ENCODE peak calls at places on chromosomes 16 and 17, in eight cellular contexts. One of them, this sample, is unnamed.

GRCh38 chr17:27473748-27474609 is 17.7 kb downstream of the KSR1 start:
- DNase-seq in psoas muscle: no peak
- DNase-seq in stimulated activated naive CD4-positive, alpha-beta T cell: no peak
- DNase-seq in Daoy: peak
- DNase-seq in ELR: no peak
- DNase-seq in T-helper 9 cell: peak
- DNase-seq in bronchial epithelial cell: no peak
- DNase-seq in stimulated activated CD8-positive, alpha-beta memory T cell treated with anti-CD3 and anti-CD28 coated beads, Interleukin-2, amount 100 ng/mL, for 48 hours: peak
- DNase-seq in this sample: no peak

GRCh38 chr16:12024429-12024828 is 47.9 kb downstream of the SNX29 start:
- DNase-seq in psoas muscle: no peak
- DNase-seq in stimulated activated naive CD4-positive, alpha-beta T cell: no peak
- DNase-seq in Daoy: no peak
- DNase-seq in ELR: no peak
- DNase-seq in T-helper 9 cell: no peak
- DNase-seq in bronchial epithelial cell: no peak
- DNase-seq in stimulated activated CD8-positive, alpha-beta memory T cell treated with anti-CD3 and anti-CD28 coated beads, Interleukin-2, amount 100 ng/mL, for 48 hours: no peak
- DNase-seq in this sample: no peak

GRCh38 chr17:29710891-29711418 is 88.2 kb upstream of the CORO6 start:
- DNase-seq in psoas muscle: no peak
- DNase-seq in stimulated activated naive CD4-positive, alpha-beta T cell: no peak
- DNase-seq in Daoy: peak
- DNase-seq in ELR: peak
- DNase-seq in T-helper 9 cell: no peak
- DNase-seq in bronchial epithelial cell: peak
- DNase-seq in stimulated activated CD8-positive, alpha-beta memory T cell treated with anti-CD3 and anti-CD28 coated beads, Interleukin-2, amount 100 ng/mL, for 48 hours: no peak
- DNase-seq in this sample: no peak

GRCh38 chr17:80837711-80838110 is 153.9 kb upstream of the CHMP6 start:
- DNase-seq in psoas muscle: peak
- DNase-seq in stimulated activated naive CD4-positive, alpha-beta T cell: no peak
- DNase-seq in Daoy: no peak
- DNase-seq in ELR: no peak
- DNase-seq in T-helper 9 cell: no peak
- DNase-seq in bronchial epithelial cell: no peak
- DNase-seq in stimulated activated CD8-positive, alpha-beta memory T cell treated with anti-CD3 and anti-CD28 coated beads, Interleukin-2, amount 100 ng/mL, for 48 hours: no peak
- DNase-seq in this sample: no peak

GRCh38 chr17:55238931-55239297 is 25.8 kb upstream of the HLF start:
- DNase-seq in psoas muscle: no peak
- DNase-seq in stimulated activated naive CD4-positive, alpha-beta T cell: no peak
- DNase-seq in Daoy: peak
- DNase-seq in ELR: peak
- DNase-seq in T-helper 9 cell: peak
- DNase-seq in bronchial epithelial cell: no peak
- DNase-seq in stimulated activated CD8-positive, alpha-beta memory T cell treated with anti-CD3 and anti-CD28 coated beads, Interleukin-2, amount 100 ng/mL, for 48 hours: no peak
- DNase-seq in this sample: peak

GRCh38 chr17:16384557-16384956 is 3.7 kb downstream of the UBB start:
- DNase-seq in psoas muscle: no peak
- DNase-seq in stimulated activated naive CD4-positive, alpha-beta T cell: no peak
- DNase-seq in Daoy: no peak
- DNase-seq in ELR: no peak
- DNase-seq in T-helper 9 cell: no peak
- DNase-seq in bronchial epithelial cell: no peak
- DNase-seq in stimulated activated CD8-positive, alpha-beta memory T cell treated with anti-CD3 and anti-CD28 coated beads, Interleukin-2, amount 100 ng/mL, for 48 hours: no peak
- DNase-seq in this sample: no peak

GRCh38 chr16:54098247-54098646 is 188.3 kb downstream of the IRX3 start:
- DNase-seq in psoas muscle: no peak
- DNase-seq in stimulated activated naive CD4-positive, alpha-beta T cell: no peak
- DNase-seq in Daoy: no peak
- DNase-seq in ELR: no peak
- DNase-seq in T-helper 9 cell: no peak
- DNase-seq in bronchial epithelial cell: no peak
- DNase-seq in stimulated activated CD8-positive, alpha-beta memory T cell treated with anti-CD3 and anti-CD28 coated beads, Interleukin-2, amount 100 ng/mL, for 48 hours: no peak
- DNase-seq in this sample: no peak

GRCh38 chr17:40025991-40026815 is 11.0 kb downstream of the CSF3 start:
- DNase-seq in psoas muscle: no peak
- DNase-seq in stimulated activated naive CD4-positive, alpha-beta T cell: peak
- DNase-seq in Daoy: peak
- DNase-seq in ELR: peak
- DNase-seq in T-helper 9 cell: no peak
- DNase-seq in bronchial epithelial cell: peak
- DNase-seq in stimulated activated CD8-positive, alpha-beta memory T cell treated with anti-CD3 and anti-CD28 coated beads, Interleukin-2, amount 100 ng/mL, for 48 hours: no peak
- DNase-seq in this sample: no peak